ENCODE peak calls at places on chromosomes 13 and 19, in seven cellular contexts. N is cardiac muscle cell, I is aorta, E is body of pancreas, L is neural progenitor cell, D is heart right ventricle, G is GM23338. Q is an unnamed sample.

GRCh38 chr19:54152267-54152666 is 7.3 kb downstream of the LENG1 start:
- DNase-seq in L (no peak), E (no peak), I (no peak), G (no peak), N (no peak), D (no peak), Q (no peak)

GRCh38 chr13:30355405-30355741 is 48.0 kb upstream of the KATNAL1 start:
- DNase-seq in I (no peak), E (no peak), D (no peak), G (peak), L (peak), N (peak), Q (no peak)

GRCh38 chr13:113086991-113087922 is 18.3 kb upstream of the F7 start:
- DNase-seq in I (peak), D (no peak), N (no peak), E (no peak), L (no peak), G (no peak), Q (no peak)

GRCh38 chr13:73608731-73609485 is 525.3 kb downstream of the KLF12 start:
- DNase-seq in L (no peak), D (no peak), I (no peak), G (no peak), E (no peak), N (no peak), Q (no peak)

GRCh38 chr13:90105276-90105675 is 1242.2 kb upstream of the MIR17HG start:
- DNase-seq in D (no peak), N (no peak), I (no peak), G (no peak), L (no peak), E (no peak), Q (no peak)

GRCh38 chr13:114010401-114011101 is 36.7 kb upstream of the C13orf46 start:
- DNase-seq in D (no peak), I (peak), L (no peak), E (no peak), G (no peak), N (no peak), Q (no peak)

GRCh38 chr19:19591133-19591825 is 27.2 kb downstream of the PBX4 start:
- DNase-seq in I (no peak), E (peak), L (peak), N (no peak), G (peak), D (no peak), Q (no peak)

GRCh38 chr19:34128558-34129250 is 43.6 kb upstream of the LSM14A start:
- DNase-seq in G (no peak), N (no peak), E (no peak), L (no peak), I (no peak), D (no peak), Q (no peak)

GRCh38 chr19:10863107-10863700 is 8.1 kb upstream of the CARM1 start:
- DNase-seq in I (peak), G (no peak), L (no peak), D (no peak), E (peak), N (peak), Q (no peak)

GRCh38 chr19:6480843-6481415 is 658 bp downstream of the DENND1C start:
- DNase-seq in L (no peak), N (no peak), D (no peak), I (no peak), E (no peak), G (no peak), Q (no peak)

GRCh38 chr13:41332829-41333228 is 21.8 kb downstream of the NAA16 start:
- DNase-seq in N (no peak), G (no peak), L (no peak), I (no peak), D (no peak), E (no peak), Q (no peak)

GRCh38 chr13:99353836-99354235 is 46.6 kb upstream of the GPR183 start:
- DNase-seq in G (no peak), I (no peak), N (no peak), D (no peak), L (no peak), E (no peak), Q (no peak)

GRCh38 chr13:29909975-29910674 is 59.7 kb upstream of the UBL3 start:
- DNase-seq in I (no peak), E (no peak), G (no peak), L (no peak), D (no peak), N (no peak), Q (no peak)

GRCh38 chr13:35672611-35673010 is 196.1 kb upstream of the MAB21L1 start:
- DNase-seq in E (no peak), D (no peak), N (no peak), I (no peak), L (no peak), G (no peak), Q (no peak)

GRCh38 chr13:24615911-24616472 is 64.2 kb upstream of the ATP12A start:
- DNase-seq in D (no peak), L (no peak), I (peak), G (no peak), N (no peak), E (no peak), Q (no peak)

GRCh38 chr19:34341935-34342680 is 22.9 kb upstream of the GPI start:
- DNase-seq in I (no peak), L (no peak), D (no peak), E (no peak), N (no peak), G (no peak), Q (no peak)

GRCh38 chr19:32351807-32352630 is 6.6 kb downstream of the ZNF507 start:
- DNase-seq in D (no peak), E (no peak), L (no peak), I (no peak), N (no peak), G (no peak), Q (no peak)

GRCh38 chr13:101875717-101876393 is 423.4 kb downstream of the ITGBL1 start:
- DNase-seq in E (peak), G (no peak), I (no peak), L (no peak), D (no peak), N (no peak), Q (no peak)

GRCh38 chr19:31613683-31614219 is 264.5 kb upstream of the TSHZ3 start:
- DNase-seq in L (peak), N (no peak), G (no peak), D (no peak), E (peak), I (no peak), Q (no peak)

GRCh38 chr13:49457221-49457620 is 13.1 kb downstream of the SETDB2 start:
- DNase-seq in I (no peak), E (no peak), N (no peak), G (no peak), L (no peak), D (no peak), Q (no peak)

GRCh38 chr19:39498262-39499081 is at the start of gene DLL3:
- DNase-seq in G (peak), L (peak), I (no peak), D (no peak), N (peak), E (no peak), Q (no peak)

GRCh38 chr13:84080748-84081530 is 198.7 kb upstream of the SLITRK1 start:
- DNase-seq in L (no peak), G (no peak), E (no peak), D (no peak), I (no peak), N (no peak), Q (no peak)

GRCh38 chr19:20254151-20254550 is 87.1 kb downstream of the ZNF486 start:
- DNase-seq in N (no peak), D (no peak), L (no peak), I (no peak), E (no peak), G (no peak), Q (no peak)

GRCh38 chr13:23383151-23383550 is 50.4 kb downstream of the SACS start:
- DNase-seq in D (no peak), N (no peak), G (no peak), E (no peak), L (no peak), I (no peak), Q (no peak)

GRCh38 chr19:13018037-13018914 is 23.0 kb downstream of the NFIX start:
- DNase-seq in E (no peak), L (peak), I (no peak), N (no peak), D (peak), G (peak), Q (no peak)

GRCh38 chr19:17832443-17833208 is 11.3 kb upstream of the INSL3 start:
- DNase-seq in I (no peak), L (no peak), N (no peak), D (no peak), G (no peak), E (no peak), Q (no peak)

GRCh38 chr19:28794301-28794700 is 418.6 kb downstream of the UQCRFS1 start:
- DNase-seq in L (no peak), D (no peak), E (no peak), G (no peak), I (no peak), N (no peak), Q (no peak)

GRCh38 chr19:49497047-49497789 is 984 bp downstream of the RPS11 start:
- DNase-seq in D (peak), E (peak), I (no peak), L (peak), G (peak), N (peak), Q (no peak)

GRCh38 chr19:9856609-9857008 is 21.5 kb downstream of the PIN1 start:
- DNase-seq in E (no peak), G (no peak), L (no peak), N (no peak), D (no peak), I (no peak), Q (no peak)

GRCh38 chr13:24233351-24233901 is 72.9 kb downstream of the SPATA13 start:
- DNase-seq in D (no peak), I (no peak), N (peak), E (no peak), L (peak), G (peak), Q (no peak)

GRCh38 chr19:39679056-39679790 is 23.5 kb downstream of the LGALS16 start:
- DNase-seq in G (no peak), D (peak), L (no peak), I (no peak), N (no peak), E (no peak), Q (no peak)

GRCh38 chr13:110257408-110257807 is 49.5 kb downstream of the COL4A1 start:
- DNase-seq in N (no peak), G (no peak), E (no peak), D (no peak), I (no peak), L (no peak), Q (no peak)

GRCh38 chr13:105328212-105328611 is 1207.2 kb downstream of the EFNB2 start:
- DNase-seq in E (no peak), N (no peak), D (no peak), L (no peak), G (no peak), I (no peak), Q (no peak)

GRCh38 chr13:108877300-108877699 is 247.9 kb downstream of the MYO16 start:
- DNase-seq in E (no peak), N (peak), G (no peak), D (no peak), I (no peak), L (no peak), Q (no peak)

GRCh38 chr13:23469901-23470525 is 36.5 kb upstream of the SACS start:
- DNase-seq in D (no peak), N (no peak), I (no peak), L (peak), G (peak), E (no peak), Q (no peak)

GRCh38 chr13:99486996-99487395 is 14.3 kb upstream of the TM9SF2 start:
- DNase-seq in L (no peak), I (no peak), G (no peak), E (no peak), D (no peak), N (no peak), Q (no peak)

GRCh38 chr19:7742991-7743390 is 4.3 kb downstream of the CD209 start:
- DNase-seq in E (no peak), N (no peak), I (no peak), L (no peak), D (no peak), G (no peak), Q (no peak)
- H3K27ac ChIP-seq in E (no peak), N (no peak), I (no peak), L (no peak), D (no peak), G (no peak), Q (no peak)

GRCh38 chr19:47228168-47228936 is 2.6 kb downstream of the BBC3 start:
- DNase-seq in N (peak), E (peak), I (peak), D (no peak), L (peak), G (peak), Q (no peak)

GRCh38 chr19:47225746-47226425 is 5.1 kb downstream of the BBC3 start:
- DNase-seq in G (peak), D (peak), I (peak), E (peak), L (peak), N (peak), Q (peak)

GRCh38 chr19:47228937-47229673 is 1.9 kb downstream of the BBC3 start:
- DNase-seq in D (no peak), I (no peak), N (no peak), E (no peak), G (no peak), L (peak), Q (no peak)

GRCh38 chr19:47226426-47227346 is 4.3 kb downstream of the BBC3 start:
- DNase-seq in L (peak), G (peak), N (peak), I (peak), D (peak), E (peak), Q (peak)

DNA sequence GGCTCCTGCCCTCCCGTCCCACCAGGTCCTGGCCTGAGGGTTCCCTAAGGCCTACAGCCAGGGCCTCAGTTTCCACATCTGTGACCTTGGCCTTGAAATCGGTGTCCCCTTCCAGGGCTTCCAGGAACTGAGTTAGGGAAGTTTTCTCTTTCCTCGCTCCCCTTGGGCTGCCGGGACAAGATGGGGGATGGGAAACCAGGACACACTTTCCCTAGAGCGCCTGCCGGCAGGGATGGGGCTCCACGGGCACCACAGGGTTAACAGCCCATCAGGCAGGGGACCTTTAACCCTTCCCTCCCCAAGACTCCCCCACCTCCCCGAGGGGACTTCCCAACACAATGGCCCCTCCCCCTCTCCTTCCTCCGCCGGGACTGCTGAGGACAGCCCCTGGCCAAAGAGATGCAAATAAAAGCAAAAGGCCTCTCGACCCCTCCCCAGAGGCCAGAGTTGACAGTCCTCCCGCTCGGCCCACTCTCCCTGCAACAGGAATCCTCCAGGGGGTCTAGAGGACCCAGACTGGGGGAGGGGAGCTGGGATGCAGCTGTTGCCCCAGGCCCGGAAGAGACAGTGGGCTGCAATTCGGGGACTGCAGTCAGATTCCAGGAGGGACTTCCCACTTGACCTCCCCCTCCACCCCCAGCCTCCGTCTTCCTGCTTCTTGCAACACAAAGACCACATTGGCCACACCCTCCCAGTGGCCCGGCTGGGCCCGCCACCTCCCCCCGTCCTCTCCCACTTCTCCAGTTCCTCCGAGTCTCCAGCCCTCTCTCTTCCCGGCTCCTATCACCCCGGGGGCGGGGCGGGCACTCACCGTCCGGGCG is 3.4 kb downstream of the BBC3 start:
- DNase-seq in E (peak), N (peak), D (peak), I (peak), L (peak), G (peak), Q (peak)
- H3K27ac ChIP-seq in E (peak), N (peak), D (peak), I (peak), L (peak), G (peak), Q (peak)

DNA sequence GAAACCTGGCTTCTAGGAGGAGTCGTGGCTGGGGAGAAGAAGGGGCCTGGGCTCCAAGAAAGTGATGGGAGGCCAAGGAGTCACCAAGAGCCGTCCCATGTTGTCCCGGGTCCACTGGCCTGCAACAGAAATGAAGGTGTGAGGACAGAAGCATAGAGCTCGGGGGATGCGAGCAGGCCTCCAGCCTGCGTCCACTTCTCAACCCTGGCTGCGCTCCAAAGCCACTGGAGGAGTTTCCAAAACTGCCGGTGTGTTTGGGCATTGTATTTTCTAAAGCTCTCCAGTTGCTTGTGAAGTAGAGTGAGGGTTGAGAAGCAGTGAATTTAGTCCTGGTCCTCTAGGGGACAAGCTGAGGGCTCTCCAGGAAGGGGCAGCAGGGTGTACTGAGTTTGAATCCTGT is 13.0 kb downstream of the FFAR2 start:
- DNase-seq in N (no peak), G (no peak), D (no peak), E (no peak), L (no peak), I (no peak), Q (no peak)
- H3K27ac ChIP-seq in N (no peak), G (no peak), D (no peak), E (no peak), L (no peak), I (no peak), Q (no peak)

GRCh38 chr19:58055483-58055874 is 3.6 kb upstream of the ZNF135 start:
- DNase-seq in G (no peak), I (no peak), N (no peak), E (no peak), L (no peak), D (no peak), Q (no peak)
- H3K27ac ChIP-seq in G (peak), I (no peak), N (no peak), E (no peak), L (no peak), D (peak), Q (peak)

DNA sequence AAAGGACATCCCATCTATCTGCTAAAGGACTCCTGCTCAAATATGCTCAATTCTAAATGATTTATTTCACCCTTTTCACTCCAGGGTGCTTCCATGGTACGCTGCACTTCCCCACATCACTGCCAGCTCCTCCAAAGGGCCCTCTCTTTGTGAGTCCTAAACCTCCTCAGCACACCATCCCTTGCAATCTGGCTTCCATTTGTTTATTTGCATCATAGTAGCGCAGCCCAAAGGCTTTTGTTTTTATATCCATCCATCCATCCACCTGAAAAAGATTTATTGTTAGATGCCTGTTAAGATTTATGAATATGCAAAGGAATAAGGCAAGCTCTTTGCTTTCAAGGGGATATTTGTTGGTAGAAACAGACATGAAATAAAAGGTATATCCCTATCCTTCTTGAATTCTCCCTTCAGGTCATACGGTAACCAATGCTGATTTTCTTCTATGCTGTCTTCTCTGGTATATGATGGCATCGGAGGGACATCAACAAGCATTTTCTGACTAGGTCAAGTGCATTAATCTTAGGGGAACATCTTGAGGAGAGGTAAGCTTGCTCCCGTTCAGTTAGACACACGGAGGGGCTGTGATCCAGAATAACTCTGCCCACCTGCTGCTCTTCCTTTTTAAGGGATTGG is 397.6 kb downstream of the LIG4 start:
- DNase-seq in L (peak), N (no peak), G (peak), E (no peak), I (no peak), D (no peak), Q (no peak)
- H3K27ac ChIP-seq in L (no peak), N (no peak), G (peak), E (no peak), I (no peak), D (no peak), Q (no peak)

GRCh38 chr13:26111797-26112196 is 60.0 kb upstream of the SHISA2 start:
- DNase-seq in L (no peak), N (no peak), I (no peak), E (no peak), D (peak), G (no peak), Q (no peak)

GRCh38 chr13:26112843-26113242 is 61.0 kb upstream of the SHISA2 start:
- DNase-seq in L (peak), G (peak), N (no peak), I (no peak), D (no peak), E (no peak), Q (no peak)

DNA sequence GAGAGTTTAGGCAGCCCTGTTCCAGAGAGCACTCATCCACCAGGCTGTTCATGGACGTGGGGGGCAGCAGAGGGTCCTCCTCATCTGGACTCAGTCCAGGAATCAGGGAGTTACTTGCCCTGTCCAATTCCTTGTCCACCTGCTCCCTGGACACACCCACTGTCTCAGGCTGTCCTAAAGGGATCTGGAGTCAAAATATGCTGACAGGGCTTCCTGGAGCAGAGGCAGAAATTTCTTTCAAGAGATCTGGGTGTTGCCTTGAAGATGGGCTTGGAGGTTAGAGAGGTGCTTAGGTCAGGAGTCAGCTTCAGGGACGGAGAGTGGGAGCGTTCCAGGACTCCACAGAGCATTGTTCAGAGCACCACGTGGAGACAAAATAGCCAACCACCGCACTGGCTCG is 65.8 kb upstream of the SHISA2 start:
- DNase-seq in L (no peak), D (no peak), I (no peak), G (no peak), N (no peak), E (no peak), Q (no peak)
- H3K27ac ChIP-seq in L (no peak), D (no peak), I (no peak), G (no peak), N (no peak), E (no peak), Q (no peak)

GRCh38 chr19:21321996-21322395 is 7.2 kb downstream of the ZNF708 start:
- DNase-seq in E (no peak), G (no peak), D (no peak), I (no peak), N (peak), L (no peak), Q (no peak)
- H3K27ac ChIP-seq in E (no peak), G (no peak), D (no peak), I (no peak), N (peak), L (no peak), Q (no peak)